ENCODE peak calls at places on chromosomes 1 and 21, in ten cellular contexts. R, S, Y, T, G, O, E, P, U and W are unnamed samples. For H3K36me3, the result is how much of the 10 kb centered on the place peaks cover.

GRCh38 chr1:58805716-58806571 is 22.1 kb upstream of the JUN start:
- DNase-seq in R (no peak), S (peak), Y (no peak), T (no peak), G (no peak), O (no peak), E (no peak), P (no peak), U (no peak), W (no peak)

GRCh38 chr1:23554481-23555224 is 4.6 kb downstream of the ID3 start:
- DNase-seq in R (peak), S (peak), Y (peak), T (peak), G (peak), O (peak), E (peak), P (peak), U (peak), W (peak)

GRCh38 chr1:60809204-60809985 is 273.0 kb upstream of the NFIA start:
- DNase-seq in R (no peak), S (no peak), Y (no peak), T (no peak), G (no peak), O (no peak), E (peak), P (no peak), U (no peak), W (no peak)

GRCh38 chr1:223219846-223220610 is 77.0 kb upstream of the TLR5 start:
- DNase-seq in R (no peak), S (no peak), Y (no peak), T (no peak), G (no peak), O (no peak), E (no peak), P (no peak), U (no peak), W (no peak)

GRCh38 chr1:32263744-32264143 is 12.7 kb downstream of the LCK start:
- DNase-seq in R (no peak), S (no peak), Y (no peak), T (no peak), G (no peak), O (no peak), E (no peak), P (no peak), U (peak), W (no peak)

GRCh38 chr1:47431534-47431933 is 6.3 kb upstream of the FOXD2 start:
- DNase-seq in R (peak), S (no peak), Y (no peak), T (no peak), G (no peak), O (no peak), E (peak), P (no peak), U (no peak), W (peak)

GRCh38 chr1:151693057-151693651 is 23.4 kb downstream of the CELF3 start:
- DNase-seq in R (no peak), S (no peak), Y (no peak), T (no peak), G (no peak), O (no peak), E (peak), P (no peak), U (no peak), W (peak)

GRCh38 chr1:7070389-7071029 is 285.3 kb downstream of the CAMTA1 start:
- DNase-seq in R (peak), S (peak), Y (peak), T (no peak), G (peak), O (peak), E (peak), P (peak), U (peak), W (peak)

GRCh38 chr1:192448026-192448578 is 127.5 kb upstream of the RGS1 start:
- DNase-seq in R (no peak), S (no peak), Y (no peak), T (no peak), G (no peak), O (no peak), E (peak), P (no peak), U (no peak), W (no peak)

GRCh38 chr1:50697440-50698421 is 262.3 kb downstream of the FAF1 start:
- DNase-seq in R (peak), S (no peak), Y (no peak), T (no peak), G (no peak), O (no peak), E (no peak), P (no peak), U (no peak), W (no peak)

GRCh38 chr1:201436461-201436860 is 14.9 kb upstream of the TNNI1 start:
- DNase-seq in R (no peak), S (no peak), Y (no peak), T (no peak), G (no peak), O (no peak), E (peak), P (no peak), U (no peak), W (no peak)

GRCh38 chr1:45275054-45275453 is 51.6 kb upstream of the HPDL start:
- DNase-seq in R (no peak), S (no peak), Y (no peak), T (no peak), G (no peak), O (no peak), E (peak), P (no peak), U (no peak), W (no peak)

GRCh38 chr1:117652421-117652820 is 46.6 kb downstream of the TENT5C start:
- DNase-seq in R (no peak), S (no peak), Y (no peak), T (no peak), G (no peak), O (no peak), E (no peak), P (no peak), U (no peak), W (no peak)

GRCh38 chr1:97893844-97894243 is 27.0 kb downstream of the DPYD start:
- DNase-seq in R (no peak), S (no peak), Y (no peak), T (no peak), G (no peak), O (no peak), E (no peak), P (no peak), U (no peak), W (no peak)

GRCh38 chr1:13725714-13726175 is 25.8 kb downstream of the PRDM2 start:
- DNase-seq in R (peak), S (peak), Y (no peak), T (no peak), G (peak), O (no peak), E (peak), P (no peak), U (peak), W (no peak)

GRCh38 chr1:98298319-98298718 is 363.2 kb upstream of the SNX7 start:
- DNase-seq in R (no peak), S (no peak), Y (no peak), T (no peak), G (no peak), O (no peak), E (no peak), P (no peak), U (no peak), W (peak)

GRCh38 chr1:16088996-16089395 is 15.5 kb upstream of the FAM131C start:
- DNase-seq in R (peak), S (no peak), Y (no peak), T (no peak), G (no peak), O (no peak), E (no peak), P (no peak), U (no peak), W (peak)

DNA sequence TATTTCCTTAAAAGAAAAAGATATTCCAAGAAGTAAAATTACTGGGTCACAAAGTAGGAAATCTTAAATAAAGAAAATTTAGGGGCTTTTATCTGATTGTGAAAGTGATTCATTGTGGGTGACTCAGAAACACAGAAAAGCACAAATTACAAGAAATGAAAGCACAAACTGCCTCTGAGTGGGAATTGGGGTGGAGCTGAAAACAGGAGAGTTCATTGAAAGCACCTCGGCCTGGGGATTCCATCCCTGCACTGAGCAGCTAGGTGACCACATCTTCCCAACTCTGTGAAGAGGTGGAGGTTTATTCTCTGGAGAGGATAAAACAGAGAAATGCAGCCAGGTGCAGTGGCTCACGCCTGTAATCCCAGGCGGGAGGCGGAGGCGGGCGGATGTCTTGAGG is 7.4 kb downstream of the GJA4 start:
- DNase-seq in R (no peak), S (no peak), Y (no peak), T (no peak), G (no peak), O (no peak), E (no peak), P (no peak), U (no peak), W (peak)
- H3K36me3 ChIP-seq in R (under half), S (under half), Y (under half), T (under half), G (under half), O (under half), E (under half), P (under half), U (under half), W (under half)

GRCh38 chr1:25055961-25056360 is 125.9 kb upstream of the RUNX3 start:
- DNase-seq in R (no peak), S (no peak), Y (no peak), T (peak), G (no peak), O (no peak), E (no peak), P (no peak), U (no peak), W (no peak)

GRCh38 chr1:25056536-25056935 is 126.5 kb upstream of the RUNX3 start:
- DNase-seq in R (no peak), S (no peak), Y (no peak), T (peak), G (no peak), O (no peak), E (no peak), P (no peak), U (no peak), W (peak)

GRCh38 chr1:25053576-25054075 is 123.5 kb upstream of the RUNX3 start:
- DNase-seq in R (no peak), S (no peak), Y (no peak), T (peak), G (no peak), O (no peak), E (no peak), P (no peak), U (no peak), W (peak)

GRCh38 chr1:25054526-25054925 is 124.5 kb upstream of the RUNX3 start:
- DNase-seq in R (no peak), S (no peak), Y (no peak), T (peak), G (no peak), O (no peak), E (no peak), P (no peak), U (no peak), W (no peak)

DNA sequence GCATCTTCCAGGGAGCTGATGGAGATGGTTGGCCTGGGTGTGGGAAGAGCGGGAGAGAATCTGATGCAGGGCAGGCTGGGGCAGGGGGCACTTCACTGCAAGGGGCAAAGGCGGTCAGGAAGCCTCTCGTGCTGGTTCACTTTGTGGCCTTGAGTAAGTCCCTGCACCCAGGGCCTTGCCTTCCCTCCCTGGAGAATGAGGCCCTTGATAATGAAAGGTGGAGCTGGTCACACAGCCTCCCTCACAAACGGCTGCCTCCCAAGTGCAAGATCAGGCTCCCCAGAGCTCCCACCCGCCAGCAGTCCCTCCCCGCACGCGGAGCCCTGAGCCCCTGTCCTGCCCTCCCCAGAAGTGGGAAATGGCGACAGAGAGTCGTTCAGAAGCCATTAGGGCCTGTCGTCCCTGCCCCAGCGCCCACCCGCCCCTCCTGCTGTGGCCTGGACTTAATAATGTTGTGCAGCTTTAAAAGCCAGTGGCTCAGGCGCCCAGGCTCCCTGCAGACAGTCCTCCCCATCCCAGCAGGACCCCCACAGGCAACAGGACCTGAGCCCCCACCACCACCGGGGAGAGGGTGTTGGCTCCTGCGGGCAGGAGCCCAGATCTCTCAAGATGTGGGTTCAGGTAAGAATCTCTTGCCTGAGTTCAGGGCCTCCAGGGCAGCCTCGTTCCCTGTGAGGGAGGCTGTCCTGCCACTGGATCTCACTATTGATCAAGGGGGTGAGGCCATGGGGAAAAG is 125.1 kb upstream of the RUNX3 start:
- DNase-seq in R (no peak), S (no peak), Y (no peak), T (peak), G (no peak), O (no peak), E (no peak), P (no peak), U (no peak), W (peak)
- H3K4me3 ChIP-seq in R (no peak), S (no peak), Y (no peak), T (no peak), G (no peak), O (no peak), E (no peak), P (no peak), U (no peak), W (no peak)

GRCh38 chr1:226324479-226324878 is 15.5 kb upstream of the LIN9 start:
- DNase-seq in R (no peak), S (no peak), Y (no peak), T (no peak), G (no peak), O (no peak), E (no peak), P (no peak), U (no peak), W (no peak)

GRCh38 chr1:226322986-226323385 is 14.0 kb upstream of the LIN9 start:
- DNase-seq in R (no peak), S (no peak), Y (no peak), T (no peak), G (no peak), O (no peak), E (no peak), P (no peak), U (no peak), W (no peak)

GRCh38 chr1:226325178-226325577 is 16.2 kb upstream of the LIN9 start:
- DNase-seq in R (peak), S (no peak), Y (no peak), T (no peak), G (no peak), O (no peak), E (no peak), P (no peak), U (no peak), W (no peak)

GRCh38 chr1:226318471-226318870 is 9.5 kb upstream of the LIN9 start:
- DNase-seq in R (no peak), S (no peak), Y (no peak), T (no peak), G (no peak), O (no peak), E (no peak), P (no peak), U (no peak), W (no peak)

GRCh38 chr1:226320930-226321329 is 12.0 kb upstream of the LIN9 start:
- DNase-seq in R (no peak), S (no peak), Y (no peak), T (no peak), G (no peak), O (no peak), E (no peak), P (no peak), U (no peak), W (no peak)
- H3K36me3 ChIP-seq in R (under half), S (under half), Y (under half), T (under half), G (under half), O (under half), E (under half), P (under half), U (under half), W (under half)

GRCh38 chr1:41890841-41891311 is 27.8 kb downstream of the HIVEP3 start:
- DNase-seq in R (no peak), S (no peak), Y (no peak), T (no peak), G (peak), O (no peak), E (no peak), P (peak), U (no peak), W (peak)
- H3K4me3 ChIP-seq in R (no peak), S (peak), Y (peak), T (peak), G (no peak), O (peak), E (no peak), P (peak), U (peak), W (peak)

GRCh38 chr1:172599912-172600311 is 59.0 kb upstream of the FASLG start:
- DNase-seq in R (no peak), S (no peak), Y (no peak), T (no peak), G (no peak), O (no peak), E (no peak), P (no peak), U (no peak), W (no peak)

GRCh38 chr1:172602706-172603105 is 56.2 kb upstream of the FASLG start:
- DNase-seq in R (no peak), S (no peak), Y (no peak), T (no peak), G (no peak), O (no peak), E (no peak), P (no peak), U (no peak), W (no peak)

GRCh38 chr1:172600615-172601014 is 58.3 kb upstream of the FASLG start:
- DNase-seq in R (no peak), S (no peak), Y (no peak), T (no peak), G (no peak), O (no peak), E (peak), P (no peak), U (no peak), W (no peak)

GRCh38 chr1:172603816-172604215 is 55.1 kb upstream of the FASLG start:
- DNase-seq in R (no peak), S (no peak), Y (no peak), T (no peak), G (no peak), O (no peak), E (no peak), P (no peak), U (no peak), W (no peak)

GRCh38 chr1:172601046-172601630 is 57.8 kb upstream of the FASLG start:
- DNase-seq in R (no peak), S (no peak), Y (no peak), T (no peak), G (no peak), O (no peak), E (peak), P (no peak), U (no peak), W (no peak)
- H3K36me3 ChIP-seq in R (half or more), S (under half), Y (half or more), T (half or more), G (under half), O (under half), E (under half), P (under half), U (under half), W (under half)

GRCh38 chr1:198927129-198927528 is 288.3 kb downstream of the PTPRC start:
- DNase-seq in R (no peak), S (no peak), Y (no peak), T (no peak), G (no peak), O (no peak), E (no peak), P (no peak), U (no peak), W (no peak)

GRCh38 chr1:198932351-198932991 is 293.6 kb downstream of the PTPRC start:
- DNase-seq in R (peak), S (no peak), Y (no peak), T (no peak), G (no peak), O (no peak), E (no peak), P (no peak), U (no peak), W (no peak)

GRCh38 chr1:198933506-198933905 is 294.7 kb downstream of the PTPRC start:
- DNase-seq in R (peak), S (no peak), Y (no peak), T (no peak), G (no peak), O (no peak), E (no peak), P (no peak), U (no peak), W (no peak)

GRCh38 chr1:198929111-198929604 is 290.3 kb downstream of the PTPRC start:
- DNase-seq in R (no peak), S (no peak), Y (no peak), T (no peak), G (no peak), O (no peak), E (no peak), P (no peak), U (no peak), W (no peak)

GRCh38 chr1:198929961-198930599 is 291.2 kb downstream of the PTPRC start:
- DNase-seq in R (peak), S (no peak), Y (no peak), T (no peak), G (no peak), O (no peak), E (no peak), P (no peak), U (no peak), W (no peak)
- H3K4me3 ChIP-seq in R (no peak), S (no peak), Y (peak), T (peak), G (no peak), O (no peak), E (no peak), P (peak), U (peak), W (peak)

GRCh38 chr1:204971700-204972336 is 71.2 kb upstream of the CNTN2 start:
- DNase-seq in R (no peak), S (no peak), Y (no peak), T (no peak), G (no peak), O (no peak), E (peak), P (no peak), U (no peak), W (peak)

GRCh38 chr1:204974326-204974725 is 68.7 kb upstream of the CNTN2 start:
- DNase-seq in R (no peak), S (no peak), Y (no peak), T (no peak), G (no peak), O (no peak), E (peak), P (no peak), U (no peak), W (no peak)

GRCh38 chr1:204973449-204973848 is 69.6 kb upstream of the CNTN2 start:
- DNase-seq in R (no peak), S (no peak), Y (no peak), T (no peak), G (no peak), O (no peak), E (no peak), P (no peak), U (no peak), W (no peak)

GRCh38 chr1:204970897-204971296 is 72.1 kb upstream of the CNTN2 start:
- DNase-seq in R (no peak), S (no peak), Y (no peak), T (no peak), G (no peak), O (no peak), E (no peak), P (no peak), U (no peak), W (no peak)

GRCh38 chr1:204972461-204972860 is 70.6 kb upstream of the CNTN2 start:
- DNase-seq in R (no peak), S (no peak), Y (no peak), T (no peak), G (no peak), O (no peak), E (no peak), P (no peak), U (no peak), W (peak)
- H3K36me3 ChIP-seq in R (under half), S (under half), Y (half or more), T (under half), G (under half), O (under half), E (under half), P (under half), U (under half), W (under half)

DNA sequence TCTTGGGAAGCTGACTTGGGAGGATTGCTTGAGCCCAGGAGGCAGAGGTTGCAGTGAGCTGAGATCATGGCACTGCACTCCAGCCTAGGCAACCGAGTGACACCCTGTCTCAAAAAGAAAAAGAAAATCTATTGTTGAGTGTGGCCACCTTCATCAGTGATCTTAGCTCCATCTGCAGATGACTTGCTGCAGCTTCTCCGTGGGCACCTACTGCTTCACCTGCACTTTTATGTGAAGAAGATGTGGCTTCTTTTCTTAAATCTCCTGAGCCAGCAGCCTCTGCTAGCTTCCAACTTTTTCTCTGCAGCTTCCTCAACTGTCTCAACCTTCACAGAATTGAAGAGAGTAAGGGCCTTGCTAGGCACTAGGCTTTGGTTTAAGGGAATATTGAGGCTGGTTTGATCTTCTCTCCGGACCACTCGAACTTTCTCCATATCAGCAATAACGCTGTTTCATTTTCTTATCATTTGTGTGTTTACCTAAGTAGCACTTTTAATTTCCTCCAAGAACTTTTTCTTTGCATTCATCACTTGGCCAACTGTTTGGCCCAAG is 28.0 kb downstream of the AGPAT3 start:
- DNase-seq in R (no peak), S (no peak), Y (no peak), T (no peak), G (no peak), O (peak), E (no peak), P (no peak), U (no peak), W (no peak)
- H3K4me3 ChIP-seq in R (no peak), S (no peak), Y (no peak), T (no peak), G (no peak), O (no peak), E (no peak), P (no peak), U (peak), W (no peak)